ENCODE peak calls at places on chromosome 1, in six cellular contexts. Y is AG04450; Q is trophoblast cell; G is activated CD4-positive, alpha-beta T cell treated with anti-CD3 and anti-CD28 coated beads, Interleukin-2, amount 50 U/mL, for 4 hours; A is A172; S is A673. E is an unnamed sample.

GRCh38 chr1:91173379-91173890 is 151.6 kb upstream of the ZNF644 start:
- DNase-seq in Y (no peak), Q (no peak), G (no peak), A (no peak), S (peak; percentile 68), E (no peak)

GRCh38 chr1:112788561-112788960 is 73.4 kb upstream of the PPM1J start:
- DNase-seq in Y (peak; percentile 20), Q (no peak), G (no peak), A (no peak), S (no peak), E (no peak)

GRCh38 chr1:30768169-30768829 is 10.7 kb upstream of the LAPTM5 start:
- DNase-seq in Y (no peak), Q (no peak), G (no peak), A (no peak), S (no peak), E (no peak)

GRCh38 chr1:151474711-151475110 is 15.4 kb upstream of the POGZ start:
- DNase-seq in Y (no peak), Q (no peak), G (no peak), A (no peak), S (no peak), E (no peak)

GRCh38 chr1:211736351-211736915 is 61.0 kb upstream of the NEK2 start:
- DNase-seq in Y (no peak), Q (no peak), G (no peak), A (no peak), S (no peak), E (no peak)

GRCh38 chr1:29197590-29197924 is 15.9 kb upstream of the SRSF4 start:
- DNase-seq in Y (no peak), Q (no peak), G (peak; percentile 3), A (peak; percentile 25), S (peak; percentile 45), E (no peak)

GRCh38 chr1:73065585-73065984 is 783.2 kb upstream of the NEGR1 start:
- DNase-seq in Y (no peak), Q (peak; percentile 60), G (no peak), A (no peak), S (peak; percentile 38), E (no peak)

GRCh38 chr1:226649780-226650179 is 89.3 kb downstream of the ITPKB start:
- DNase-seq in Y (no peak), Q (no peak), G (no peak), A (peak; percentile 46), S (peak; percentile 42), E (no peak)

GRCh38 chr1:164930241-164930640 is 371.3 kb downstream of the PBX1 start:
- DNase-seq in Y (no peak), Q (no peak), G (no peak), A (no peak), S (no peak), E (no peak)

GRCh38 chr1:243229526-243229925 is 25.6 kb downstream of the CEP170 start:
- DNase-seq in Y (no peak), Q (no peak), G (no peak), A (no peak), S (no peak), E (no peak)

GRCh38 chr1:210123383-210123782 is 109.2 kb upstream of the SERTAD4 start:
- DNase-seq in Y (no peak), Q (no peak), G (no peak), A (no peak), S (peak; percentile 82), E (no peak)